ENCODE peak calls at places on chromosomes 3 and 15, in four cellular contexts. N is fibroblast of pulmonary artery, M is neural progenitor cell, P is lower lobe of right lung. S is an unnamed sample.

GRCh38 chr3:29281265-29282228 is 676 bp downstream of the RBMS3 start:
- DNase-seq in M (peak; percentile 40), N (peak; percentile 74), P (no peak), S (peak; percentile 45)

GRCh38 chr15:22839046-22839705 is 710 bp downstream of the NIPA2 start:
- DNase-seq in N (peak; percentile 20), M (no peak), P (no peak), S (no peak)

GRCh38 chr3:50675179-50676030 is 678 bp downstream of the DOCK3 start:
- DNase-seq in M (peak; percentile 85), N (no peak), P (peak; percentile 59), S (no peak)

GRCh38 chr15:98873441-98874218 is 134.0 kb downstream of the PGPEP1L start:
- DNase-seq in N (peak; percentile 53), P (peak; percentile 61), M (peak; percentile 78), S (peak; percentile 87)

GRCh38 chr3:45211466-45212094 is 14.5 kb downstream of the TMEM158 start:
- DNase-seq in N (peak; percentile 11), M (no peak), P (no peak), S (peak; percentile 66)

GRCh38 chr3:139689122-139689521 is 11.3 kb upstream of the NMNAT3 start:
- DNase-seq in P (no peak), N (no peak), M (peak; percentile 95), S (no peak)

GRCh38 chr15:69013726-69014406 is 629 bp upstream of the NOX5 start:
- DNase-seq in M (no peak), P (no peak), N (no peak), S (no peak)

GRCh38 chr3:119352235-119352634 is 58.1 kb downstream of the ARHGAP31 start:
- DNase-seq in P (no peak), M (no peak), N (peak; percentile 27), S (no peak)

GRCh38 chr3:52983336-52983807 is 62.5 kb downstream of the SFMBT1 start:
- DNase-seq in P (no peak), N (no peak), M (no peak), S (no peak)

GRCh38 chr15:70093070-70093469 is 4.6 kb downstream of the TLE3 start:
- DNase-seq in M (no peak), P (no peak), N (peak; percentile 66), S (no peak)

GRCh38 chr3:109548192-109548938 is 211.0 kb upstream of the DPPA4 start:
- DNase-seq in N (no peak), P (no peak), M (no peak), S (no peak)

GRCh38 chr3:32186097-32186496 is 52.4 kb upstream of the CMTM8 start:
- DNase-seq in M (peak; percentile 43), P (no peak), N (no peak), S (no peak)

GRCh38 chr3:53346514-53346913 is 829 bp downstream of the DCP1A start:
- DNase-seq in N (no peak), M (peak; percentile 50), P (no peak), S (no peak)

GRCh38 chr15:76401285-76401684 is 64.7 kb downstream of the ISL2 start:
- DNase-seq in M (peak; percentile 13), N (peak; percentile 1), P (no peak), S (peak; percentile 20)

GRCh38 chr3:115401298-115401697 is 222.0 kb upstream of the GAP43 start:
- DNase-seq in P (no peak), N (peak; percentile 91), M (no peak), S (peak; percentile 90)

GRCh38 chr3:196991581-196992460 is 23.2 kb upstream of the PIGZ start:
- DNase-seq in P (no peak), N (no peak), M (no peak), S (no peak)

GRCh38 chr3:194375473-194375872 is 5.9 kb upstream of the LRRC15 start:
- DNase-seq in M (peak; percentile 66), N (no peak), P (no peak), S (no peak)

GRCh38 chr3:31943041-31943440 is 38.0 kb downstream of the OSBPL10 start:
- DNase-seq in P (no peak), N (no peak), M (no peak), S (no peak)

GRCh38 chr3:106251160-106251892 is 382.5 kb upstream of the CBLB start:
- DNase-seq in M (no peak), N (no peak), P (no peak), S (no peak)

GRCh38 chr15:66997212-66997611 is 68.2 kb upstream of the SMAD3 start:
- DNase-seq in N (peak; percentile 60), P (no peak), M (no peak), S (peak; percentile 90)

GRCh38 chr3:37608061-37608702 is 253.5 kb upstream of the CTDSPL start:
- DNase-seq in P (no peak), M (no peak), N (no peak), S (no peak)

GRCh38 chr3:159273608-159274007 is 471.8 kb downstream of the MFSD1 start:
- DNase-seq in N (peak; percentile 70), P (no peak), M (peak; percentile 81), S (peak; percentile 41)

GRCh38 chr15:72118400-72118978 is at the start of gene SENP8:
- DNase-seq in N (no peak), P (no peak), M (no peak), S (no peak)

GRCh38 chr15:27057904-27058645 is 87.1 kb downstream of the GABRG3 start:
- DNase-seq in M (no peak), P (no peak), N (peak; percentile 2), S (peak; percentile 44)

GRCh38 chr3:121667333-121667732 is 6.6 kb upstream of the HCLS1 start:
- DNase-seq in M (no peak), P (no peak), N (no peak), S (no peak)

GRCh38 chr3:119011528-119011927 is 23.1 kb downstream of the IGSF11 start:
- DNase-seq in P (no peak), M (no peak), N (no peak), S (no peak)

GRCh38 chr3:155869664-155870063 is 786 bp upstream of the GMPS start:
- DNase-seq in N (no peak), P (no peak), M (no peak), S (no peak)

GRCh38 chr15:41904487-41905359 is 10.9 kb upstream of the SPTBN5 start:
- DNase-seq in P (no peak), M (peak; percentile 77), N (peak; percentile 74), S (peak; percentile 44)

GRCh38 chr3:13009132-13009945 is 63.9 kb downstream of the IQSEC1 start:
- DNase-seq in M (no peak), P (peak; percentile 90), N (no peak), S (no peak)

GRCh38 chr3:31252216-31253185 is 280.2 kb upstream of the STT3B start:
- DNase-seq in P (no peak), M (no peak), N (no peak), S (no peak)

GRCh38 chr3:129708328-129708861 is 101.9 kb upstream of the PLXND1 start:
- DNase-seq in P (no peak), N (no peak), M (no peak), S (peak; percentile 35)

GRCh38 chr3:159806412-159806811 is 182.2 kb upstream of the IL12A start:
- DNase-seq in P (no peak), M (peak; percentile 9), N (no peak), S (peak; percentile 60)

GRCh38 chr3:15438988-15439387 is 11.6 kb downstream of the EAF1 start:
- DNase-seq in P (no peak), M (no peak), N (peak; percentile 73), S (peak; percentile 75)
- H3K4me3 ChIP-seq in P (no peak overlapping the region), M (no peak overlapping the region), N (no peak overlapping the region), S (no peak overlapping the region)

DNA sequence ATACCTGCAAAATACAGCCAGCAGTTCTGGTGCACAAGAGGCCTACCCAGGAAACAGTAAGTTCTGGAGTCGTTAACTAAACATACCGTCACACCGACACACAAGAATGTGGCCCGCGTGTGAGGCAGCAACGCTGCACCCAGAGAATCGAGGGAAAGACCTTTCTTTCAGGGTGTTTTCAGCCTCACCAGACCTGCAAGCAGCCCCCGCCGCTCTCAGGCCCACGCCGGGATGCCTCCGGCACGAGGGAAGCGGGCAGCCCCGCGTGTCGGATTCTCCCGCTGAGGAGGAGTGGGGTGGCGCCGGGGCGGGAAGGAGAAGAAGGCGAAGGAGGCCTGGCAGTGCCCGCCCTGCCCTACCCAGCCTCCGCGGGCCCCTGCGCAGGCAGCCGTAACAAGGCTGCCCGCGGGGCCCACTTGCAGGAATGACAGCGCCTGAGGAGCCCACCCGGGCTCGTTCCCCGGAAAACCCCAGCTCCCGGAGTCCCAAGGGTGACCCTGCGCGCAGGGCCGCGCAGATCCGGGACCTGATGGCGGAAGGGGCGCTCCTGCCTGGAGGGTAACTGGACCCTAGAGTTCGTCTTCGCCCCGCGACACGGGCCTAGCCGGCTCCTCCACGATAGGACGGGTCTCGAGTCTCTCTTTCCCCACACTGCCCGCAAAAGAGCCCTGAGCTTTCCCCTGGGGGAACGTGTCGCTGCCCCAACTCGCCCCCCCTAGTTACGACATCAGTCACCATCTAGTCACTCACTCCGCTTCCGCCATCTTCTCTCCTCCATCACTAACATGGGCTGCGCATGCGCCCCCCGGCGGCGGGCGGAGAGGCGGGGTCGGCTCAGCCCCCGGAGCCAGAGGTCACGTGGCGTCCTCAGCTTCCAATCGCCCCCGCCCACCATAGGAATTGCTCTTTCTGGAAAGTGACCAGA is at the start of gene PHC3:
- DNase-seq in P (peak; percentile 93), N (peak; percentile 90), M (peak; percentile 96), S (peak; percentile 90)
- TF ChIP-seq CTCF in P (peak; percentile 28), N (no peak), M (no peak), S (no peak)

DNA sequence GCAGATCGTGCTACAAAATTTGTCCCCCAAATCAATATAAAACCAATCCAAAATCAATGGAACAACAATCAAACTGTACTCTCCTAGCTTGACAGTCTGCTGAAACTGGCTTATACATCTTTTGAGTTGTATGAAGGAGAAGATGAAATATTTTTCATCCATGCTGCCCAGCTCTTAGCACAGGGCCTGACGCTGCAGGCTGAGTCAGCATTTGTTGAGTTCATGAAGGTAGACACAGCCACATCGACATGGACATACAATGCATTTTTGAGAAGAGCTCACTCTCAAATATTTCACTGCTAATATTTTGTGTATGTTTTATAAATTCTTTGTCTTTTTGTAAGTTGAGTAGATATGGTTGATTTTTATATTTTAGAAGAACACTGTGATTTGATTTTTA is 327.3 kb downstream of the OTOL1 start:
- DNase-seq in M (no peak), N (no peak), P (no peak), S (no peak)
- H3K4me3 ChIP-seq in M (no peak overlapping the region), N (no peak overlapping the region), P (no peak overlapping the region), S (no peak overlapping the region)

DNA sequence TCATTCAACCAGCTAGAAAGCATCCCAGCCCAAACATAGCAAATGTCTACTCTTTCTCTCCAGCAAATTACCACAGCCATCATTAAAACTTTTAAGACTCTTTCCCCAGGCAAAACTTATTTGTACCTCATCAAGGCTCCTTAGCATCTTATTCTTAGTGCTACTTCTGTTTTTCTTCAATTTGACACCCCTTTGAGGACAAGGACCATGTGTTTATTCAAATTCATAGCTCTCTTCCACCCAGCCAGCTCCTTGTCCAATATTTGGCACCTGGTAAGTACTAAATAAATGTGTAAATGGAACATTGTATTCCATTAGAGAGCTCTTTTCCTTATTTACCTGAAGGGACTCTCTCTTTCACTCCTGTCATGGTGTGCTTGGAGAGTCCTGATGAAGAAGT is 89.8 kb downstream of the IMPG2 start:
- DNase-seq in N (no peak), M (no peak), P (no peak), S (no peak)
- TF ChIP-seq CTCF in N (no peak), M (no peak), P (no peak), S (no peak)

DNA sequence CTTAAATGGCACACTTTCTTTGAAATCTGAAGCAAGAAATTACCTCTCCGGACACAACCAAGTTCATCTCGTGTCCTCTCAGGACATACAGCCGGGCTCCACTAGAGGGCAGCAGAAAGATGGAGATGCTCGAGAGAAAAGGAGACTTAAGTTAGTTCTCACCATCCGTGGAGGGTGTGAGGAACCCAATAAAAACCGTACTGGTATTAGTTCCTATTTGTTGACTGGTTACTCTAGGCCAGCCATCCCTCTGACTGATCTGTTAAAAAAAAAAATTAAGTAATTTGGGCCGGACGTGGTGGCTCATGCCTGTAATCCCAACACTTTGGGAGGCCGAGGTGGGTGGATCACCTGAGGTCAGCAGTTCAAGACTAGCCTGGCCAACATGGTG is 7.9 kb upstream of the CYP11A1 start:
- DNase-seq in M (peak; percentile 86), P (peak; percentile 85), N (peak; percentile 86), S (peak; percentile 76)
- H3K4me3 ChIP-seq in M (no peak overlapping the region), P (no peak overlapping the region), N (no peak overlapping the region), S (no peak overlapping the region)

S was measured in AG10803.